ENCODE peak calls at places on chromosome 22, in eight cellular contexts. O is GM12892; L is stimulated activated CD4-positive, alpha-beta T cell treated with anti-CD3 and anti-CD28 coated beads, Interleukin-12 subunit alpha, Interleukin-12 subunit beta, amount 100 ng/mL, for 24 hours; Z is upper lobe of right lung; D is endothelial cell; N is NCI-H1105 treated with DMSO at 0.1 percent for 48 hours; P is tibial artery; T is activated T-cell treated with anti-CD3 and anti-CD28 coated beads for 1 hour. E is an unnamed sample.

GRCh38 chr22:33438273-33438672 is 380.1 kb upstream of the SYN3 start:
- DNase-seq in O (no peak), L (no peak), Z (no peak), D (no peak), N (no peak), P (no peak), T (no peak), E (no peak)

GRCh38 chr22:49765091-49765771 is 62.4 kb downstream of the BRD1 start:
- DNase-seq in O (peak), L (no peak), Z (peak), D (no peak), N (no peak), P (no peak), T (no peak), E (no peak)

GRCh38 chr22:22810018-22810427 is 77.6 kb upstream of the IGLL5 start:
- DNase-seq in O (no peak), L (peak), Z (peak), D (no peak), N (peak), P (no peak), T (peak), E (no peak)

GRCh38 chr22:28417426-28417825 is 262.2 kb downstream of the TTC28 start:
- DNase-seq in O (no peak), L (no peak), Z (no peak), D (no peak), N (no peak), P (no peak), T (no peak), E (no peak)

GRCh38 chr22:20299736-20300136 is 20.1 kb downstream of the DGCR6L start:
- DNase-seq in O (no peak), L (no peak), Z (peak), D (no peak), N (peak), P (no peak), T (no peak), E (no peak)

GRCh38 chr22:25054943-25055511 is 102.5 kb downstream of the KIAA1671 start:
- DNase-seq in O (no peak), L (peak), Z (no peak), D (no peak), N (no peak), P (peak), T (no peak), E (no peak)

GRCh38 chr22:19876941-19877625 is 22.4 kb upstream of the GNB1L start:
- DNase-seq in O (no peak), L (no peak), Z (peak), D (no peak), N (no peak), P (peak), T (no peak), E (peak)

GRCh38 chr22:47089796-47090460 is 327.5 kb downstream of the TBC1D22A start:
- DNase-seq in O (no peak), L (no peak), Z (no peak), D (no peak), N (no peak), P (no peak), T (no peak), E (peak)

GRCh38 chr22:36149464-36149863 is 11.1 kb downstream of the APOL3 start:
- DNase-seq in O (no peak), L (no peak), Z (no peak), D (no peak), N (no peak), P (peak), T (no peak), E (no peak)

GRCh38 chr22:43923631-43924548 is at the start of gene PNPLA3:
- DNase-seq in O (peak), L (peak), Z (peak), D (peak), N (peak), P (peak), T (peak), E (peak)

GRCh38 chr22:30878516-30879365 is 89.8 kb downstream of the MORC2 start:
- DNase-seq in O (no peak), L (no peak), Z (peak), D (no peak), N (no peak), P (no peak), T (no peak), E (no peak)

GRCh38 chr22:38469306-38469781 is 1.4 kb downstream of the KDELR3 start:
- DNase-seq in O (no peak), L (no peak), Z (no peak), D (no peak), N (no peak), P (no peak), T (no peak), E (no peak)

GRCh38 chr22:26321469-26321913 is 107.6 kb upstream of the ASPHD2 start:
- DNase-seq in O (no peak), L (no peak), Z (no peak), D (no peak), N (no peak), P (no peak), T (no peak), E (no peak)

GRCh38 chr22:31082606-31083376 is 1.7 kb downstream of the SMTN start:
- DNase-seq in O (peak), L (peak), Z (no peak), D (peak), N (no peak), P (peak), T (peak), E (peak)

GRCh38 chr22:38220653-38221386 is 19.0 kb downstream of the MAFF start:
- DNase-seq in O (no peak), L (no peak), Z (no peak), D (no peak), N (no peak), P (no peak), T (no peak), E (no peak)

GRCh38 chr22:40463727-40464126 is 93.3 kb downstream of the SGSM3 start:
- DNase-seq in O (peak), L (peak), Z (no peak), D (no peak), N (no peak), P (no peak), T (peak), E (no peak)

GRCh38 chr22:50087646-50088045 is 2.2 kb upstream of the MOV10L1 start:
- DNase-seq in O (no peak), L (no peak), Z (no peak), D (no peak), N (no peak), P (no peak), T (no peak), E (no peak)

GRCh38 chr22:46996595-46997310 is 234.3 kb downstream of the TBC1D22A start:
- DNase-seq in O (no peak), L (no peak), Z (no peak), D (no peak), N (no peak), P (no peak), T (no peak), E (no peak)

GRCh38 chr22:25484498-25484897 is 80.0 kb upstream of the GRK3 start:
- DNase-seq in O (no peak), L (peak), Z (no peak), D (no peak), N (no peak), P (no peak), T (no peak), E (no peak)

GRCh38 chr22:31948002-31948401 is 3.7 kb downstream of the YWHAH start:
- DNase-seq in O (no peak), L (no peak), Z (peak), D (no peak), N (no peak), P (no peak), T (no peak), E (no peak)